ENCODE peak calls at places on chromosomes 3 and 15, in six cellular contexts. D, J, P, T, N and Y are unnamed samples.

GRCh38 chr15:41115652-41116115 is 396 bp downstream of the INO80 start:
- DNase-seq in D (peak), T (peak), N (peak), J (peak), P (no peak), Y (peak)

GRCh38 chr15:39888809-39889208 is 31.3 kb downstream of the GPR176 start:
- DNase-seq in J (no peak), D (no peak), P (no peak), T (no peak), N (no peak), Y (no peak)

GRCh38 chr3:62722344-62722743 is 152.9 kb downstream of the CADPS start:
- DNase-seq in P (no peak), T (no peak), N (no peak), D (no peak), J (no peak), Y (no peak)

GRCh38 chr3:123658118-123658859 is 73.4 kb upstream of the HACD2 start:
- DNase-seq in P (no peak), T (peak), N (peak), J (no peak), D (peak), Y (no peak)

GRCh38 chr3:80586338-80586737 is 818.5 kb upstream of the ROBO1 start:
- DNase-seq in N (no peak), T (no peak), J (no peak), P (no peak), D (no peak), Y (no peak)

GRCh38 chr3:141280086-141280485 is 48.5 kb downstream of the PXYLP1 start:
- DNase-seq in J (no peak), D (no peak), T (no peak), N (no peak), P (no peak), Y (no peak)

GRCh38 chr3:181851063-181851462 is 139.3 kb downstream of the SOX2 start:
- DNase-seq in T (no peak), P (no peak), J (no peak), N (no peak), D (no peak), Y (no peak)

GRCh38 chr3:105473521-105474223 is 107.0 kb downstream of the ALCAM start:
- DNase-seq in P (no peak), J (no peak), D (no peak), T (no peak), N (no peak), Y (no peak)

GRCh38 chr3:137709011-137709601 is 55.0 kb upstream of the SOX14 start:
- DNase-seq in J (no peak), D (no peak), T (no peak), P (no peak), N (no peak), Y (no peak)

GRCh38 chr15:91049378-91050127 is 27.2 kb upstream of the VPS33B start:
- DNase-seq in D (peak), T (peak), J (no peak), P (peak), N (peak), Y (no peak)

GRCh38 chr3:36957862-36958686 is 13.2 kb upstream of the TRANK1 start:
- DNase-seq in D (no peak), N (no peak), T (peak), J (no peak), P (no peak), Y (no peak)

GRCh38 chr15:77409259-77410156 is 10.4 kb downstream of the PEAK1 start:
- DNase-seq in T (no peak), N (no peak), P (peak), J (no peak), D (no peak), Y (no peak)

GRCh38 chr3:186971578-186971977 is 41.3 kb downstream of the ST6GAL1 start:
- DNase-seq in P (no peak), T (no peak), N (no peak), D (peak), J (no peak), Y (no peak)

GRCh38 chr3:161443921-161444457 is 52.6 kb upstream of the OTOL1 start:
- DNase-seq in P (no peak), J (no peak), T (no peak), N (no peak), D (no peak), Y (no peak)

GRCh38 chr3:133574260-133574881 is 885 bp downstream of the CDV3 start:
- DNase-seq in D (peak), N (peak), J (peak), P (peak), T (peak), Y (peak)
- TF ChIP-seq POLR2A in D (no peak), N (peak), J (no peak), P (peak), T (peak), Y (peak)

GRCh38 chr15:33396457-33396856 is 85.7 kb downstream of the RYR3 start:
- DNase-seq in P (no peak), J (no peak), N (no peak), T (no peak), D (no peak), Y (no peak)

GRCh38 chr15:33395376-33395775 is 84.6 kb downstream of the RYR3 start:
- DNase-seq in T (no peak), J (no peak), P (no peak), D (no peak), N (no peak), Y (no peak)

GRCh38 chr15:33395841-33396240 is 85.1 kb downstream of the RYR3 start:
- DNase-seq in J (no peak), D (no peak), P (no peak), T (no peak), N (no peak), Y (no peak)

GRCh38 chr15:33393552-33393951 is 82.8 kb downstream of the RYR3 start:
- DNase-seq in J (no peak), N (no peak), P (no peak), T (no peak), D (no peak), Y (no peak)

DNA sequence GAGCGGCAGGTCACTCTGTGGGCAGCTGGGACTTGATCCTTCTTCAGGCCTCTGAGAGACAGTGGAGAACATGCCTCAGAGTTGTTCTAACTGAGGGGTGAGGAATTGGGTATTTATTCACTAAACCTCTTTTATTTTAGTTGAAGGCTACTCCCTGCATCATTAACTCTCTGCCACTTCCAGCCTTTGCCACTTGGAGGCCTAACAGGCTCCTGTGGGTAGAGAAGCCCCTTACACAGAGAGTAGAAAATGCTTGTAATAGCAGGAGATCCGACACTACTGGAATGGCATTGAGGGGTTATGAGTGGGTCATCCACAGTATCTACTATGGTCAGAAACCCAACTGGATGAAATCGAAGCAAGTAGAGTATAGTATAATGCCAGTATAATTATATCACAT is 81.7 kb downstream of the RYR3 start:
- DNase-seq in N (no peak), J (no peak), T (no peak), D (no peak), P (no peak), Y (no peak)
- TF ChIP-seq CTCF in N (no peak), J (no peak), T (no peak), D (no peak), P (no peak), Y (no peak)

GRCh38 chr3:46844851-46845250 is 18.4 kb downstream of the MYL3 start:
- DNase-seq in D (no peak), N (no peak), J (no peak), T (no peak), P (no peak), Y (no peak)
- H3K27ac ChIP-seq in D (peak), N (no peak), J (no peak), T (peak), P (no peak), Y (peak)

GRCh38 chr3:14402304-14402811 is at the start of gene SLC6A6:
- DNase-seq in P (peak), J (peak), T (peak), D (peak), N (peak), Y (peak)
- TF ChIP-seq POLR2A in P (peak), J (no peak), T (peak), D (no peak), N (no peak), Y (peak)

DNA sequence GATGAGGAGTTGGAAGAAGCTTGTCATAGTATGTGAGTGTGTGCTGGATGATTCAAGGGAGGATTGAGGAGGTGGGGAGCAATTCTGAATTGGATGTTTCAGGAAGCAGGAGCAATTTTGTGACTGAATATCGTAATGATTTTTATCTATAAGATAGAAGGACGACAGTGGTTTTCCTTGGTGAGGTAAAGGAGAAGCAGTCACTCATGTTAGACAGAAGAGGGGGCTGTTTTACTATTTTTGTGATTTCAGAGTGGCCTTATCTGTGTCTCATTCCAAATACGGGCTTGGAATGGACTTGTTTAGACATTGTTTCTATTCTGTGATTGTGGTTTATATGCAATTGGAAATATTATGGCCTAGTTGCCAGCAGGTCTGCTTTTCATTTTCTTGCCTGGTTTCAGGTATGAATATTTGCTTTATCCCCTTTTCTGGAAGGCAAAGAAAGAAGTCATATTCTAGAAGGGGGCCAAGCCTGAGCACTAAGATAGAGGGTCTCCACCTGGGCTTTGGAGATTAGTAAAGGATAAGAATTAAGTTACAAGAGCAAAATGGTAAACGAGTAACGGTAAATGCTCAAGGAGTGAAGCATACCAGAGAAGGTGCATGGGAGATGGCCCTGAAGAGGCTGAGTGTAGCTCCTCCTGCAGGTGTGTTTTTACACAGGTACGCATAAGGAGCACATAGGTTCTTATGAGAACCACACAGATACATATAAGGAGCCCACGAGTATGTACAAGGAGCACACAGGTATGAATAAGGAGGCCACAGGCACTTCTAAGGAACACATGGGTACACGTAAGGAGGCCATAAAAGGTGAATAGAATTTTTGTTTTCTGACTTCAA is 124.6 kb upstream of the KCNAB1 start:
- DNase-seq in T (no peak), J (no peak), N (no peak), D (no peak), P (no peak), Y (no peak)
- TF ChIP-seq CTCF in T (no peak), J (peak), N (peak), D (no peak), P (peak), Y (peak)

GRCh38 chr15:64614519-64614918 is 154.1 kb downstream of the ZNF609 start:
- DNase-seq in N (no peak), D (no peak), P (no peak), T (no peak), J (no peak), Y (no peak)

GRCh38 chr15:64611085-64611484 is 150.7 kb downstream of the ZNF609 start:
- DNase-seq in D (no peak), P (no peak), N (no peak), J (no peak), T (no peak), Y (no peak)

DNA sequence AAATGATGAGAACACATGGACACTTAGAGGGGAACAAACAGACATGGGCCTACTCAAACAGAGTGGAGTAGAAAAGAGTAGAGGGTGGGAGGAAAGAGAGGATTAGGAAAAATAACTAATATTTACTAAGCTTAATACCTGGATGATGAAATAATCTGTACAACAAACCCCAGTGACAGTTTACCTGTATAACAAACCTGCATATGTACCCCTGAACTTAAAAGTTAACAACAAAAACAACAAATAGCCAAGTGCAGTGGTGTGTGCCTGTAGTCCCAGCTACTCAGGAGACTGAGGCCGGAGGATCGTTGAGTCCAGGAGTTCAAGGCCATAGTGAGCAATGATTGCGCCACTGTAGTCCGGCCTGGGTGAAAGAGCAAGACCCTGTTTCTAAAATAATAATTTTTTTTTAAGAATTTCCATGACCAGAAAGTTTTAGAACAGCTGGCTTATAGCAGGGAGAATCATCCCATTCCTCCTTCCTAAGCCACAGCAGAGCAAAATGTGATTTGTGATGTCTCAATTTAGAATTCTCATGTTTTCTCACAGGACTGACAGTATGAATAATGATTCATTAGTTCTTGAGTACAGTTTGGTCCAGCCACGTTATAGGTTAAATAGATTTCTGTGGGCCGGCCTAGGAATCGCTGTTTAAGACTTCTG is 150.0 kb downstream of the ZNF609 start:
- DNase-seq in N (peak), J (no peak), T (no peak), D (no peak), P (no peak), Y (no peak)
- H3K27ac ChIP-seq in N (no peak), J (no peak), T (no peak), D (no peak), P (no peak), Y (no peak)

DNA sequence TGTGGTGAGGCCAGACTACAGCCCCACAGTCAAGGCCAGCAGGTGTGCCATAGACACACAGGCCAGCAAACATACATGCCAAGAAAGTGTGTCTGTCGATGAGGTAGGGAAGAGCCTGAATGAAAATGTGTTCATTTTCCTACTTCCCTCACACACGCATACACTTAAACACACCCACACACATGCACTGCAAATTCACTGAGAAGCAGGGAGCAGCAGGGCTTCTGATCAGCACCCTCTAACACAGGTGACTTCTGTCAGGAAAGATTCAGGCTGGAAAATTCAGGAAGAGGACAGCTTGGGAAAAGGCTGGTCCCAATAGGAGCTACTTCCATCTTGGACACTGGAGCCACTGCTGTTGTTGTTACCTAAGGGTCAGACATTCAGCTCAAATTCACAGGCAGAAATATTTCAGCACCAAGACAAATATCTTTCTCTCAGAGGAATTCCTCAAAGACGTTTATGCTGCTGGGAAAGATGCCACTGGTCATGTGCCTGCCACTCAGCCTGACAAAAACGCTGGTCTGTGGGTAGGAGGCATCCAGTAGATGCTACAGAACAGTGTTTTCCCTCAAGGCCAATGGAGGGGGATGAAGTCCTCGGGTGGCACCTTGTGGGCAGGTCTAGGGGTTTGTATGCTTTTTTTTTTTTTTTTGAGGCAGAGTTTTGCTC is 40.9 kb upstream of the LARS2 start:
- DNase-seq in J (no peak), N (no peak), T (no peak), D (no peak), P (no peak), Y (no peak)
- TF ChIP-seq POLR2A in J (no peak), N (no peak), T (no peak), D (no peak), P (no peak), Y (no peak)